ENCODE peak calls at places on chromosomes 13 and 19, in seven cellular contexts. L is right lobe of liver, K is heart left ventricle, C is GM12878, H is transverse colon, U is body of pancreas, T is esophagus squamous epithelium. P is an unnamed sample.

GRCh38 chr13:34943675-34944634 is 1.9 kb downstream of the NBEA start:
- DNase-seq in L (no peak), K (no peak), C (no peak), H (no peak), U (no peak), T (no peak), P (no peak)

GRCh38 chr13:105116966-105117365 is 1418.5 kb downstream of the EFNB2 start:
- DNase-seq in L (no peak), K (no peak), C (no peak), H (no peak), U (no peak), T (no peak), P (no peak)

GRCh38 chr13:80339578-80339840 is 1.4 kb downstream of the SPRY2 start:
- DNase-seq in L (no peak), K (no peak), C (no peak), H (no peak), U (no peak), T (no peak), P (no peak)

GRCh38 chr13:42685762-42686560 is 95.4 kb upstream of the FAM216B start:
- DNase-seq in L (no peak), K (no peak), C (no peak), H (no peak), U (no peak), T (no peak), P (no peak)

GRCh38 chr13:64075543-64076271 is 2660.1 kb upstream of the PCDH20 start:
- DNase-seq in L (no peak), K (no peak), C (no peak), H (no peak), U (no peak), T (no peak), P (no peak)

GRCh38 chr19:47675271-47675670 is 38.0 kb upstream of the EHD2 start:
- DNase-seq in L (no peak), K (no peak), C (no peak), H (no peak), U (no peak), T (no peak), P (no peak)

GRCh38 chr19:51590441-51590840 is 19.4 kb downstream of the ZNF175 start:
- DNase-seq in L (no peak), K (no peak), C (no peak), H (no peak), U (no peak), T (no peak), P (no peak)

GRCh38 chr13:101838305-101838835 is 385.9 kb downstream of the ITGBL1 start:
- DNase-seq in L (no peak), K (no peak), C (no peak), H (no peak), U (no peak), T (no peak), P (no peak)

GRCh38 chr19:53991224-53992113 is at the start of gene CACNG6:
- DNase-seq in L (peak), K (no peak), C (no peak), H (no peak), U (no peak), T (no peak), P (no peak)

GRCh38 chr13:110226051-110226562 is 80.8 kb downstream of the COL4A1 start:
- DNase-seq in L (no peak), K (no peak), C (no peak), H (no peak), U (no peak), T (no peak), P (no peak)

GRCh38 chr19:31255863-31256600 is 93.2 kb downstream of the TSHZ3 start:
- DNase-seq in L (no peak), K (no peak), C (no peak), H (no peak), U (no peak), T (no peak), P (no peak)

GRCh38 chr19:24074720-24075119 is 12.3 kb upstream of the ZNF254 start:
- DNase-seq in L (no peak), K (no peak), C (no peak), H (no peak), U (no peak), T (no peak), P (peak)

GRCh38 chr19:35460608-35461007 is 12.6 kb downstream of the FFAR2 start:
- DNase-seq in L (no peak), K (no peak), C (no peak), H (no peak), U (no peak), T (no peak), P (no peak)

GRCh38 chr19:46639356-46640061 is 3.5 kb upstream of the GNG8 start:
- DNase-seq in L (peak), K (peak), C (no peak), H (peak), U (no peak), T (no peak), P (no peak)

GRCh38 chr19:42204684-42205083 is 12.8 kb downstream of the DEDD2 start:
- DNase-seq in L (no peak), K (peak), C (no peak), H (no peak), U (no peak), T (no peak), P (no peak)

GRCh38 chr13:94950303-94950702 is 238.0 kb upstream of the SOX21 start:
- DNase-seq in L (no peak), K (no peak), C (no peak), H (no peak), U (no peak), T (no peak), P (no peak)

GRCh38 chr13:54733639-54734038 is 1705.0 kb downstream of the OLFM4 start:
- DNase-seq in L (no peak), K (no peak), C (no peak), H (no peak), U (no peak), T (no peak), P (no peak)

GRCh38 chr13:109655206-109655600 is 131.2 kb downstream of the IRS2 start:
- DNase-seq in L (no peak), K (no peak), C (no peak), H (no peak), U (no peak), T (no peak), P (no peak)

GRCh38 chr13:97574926-97575325 is 141.0 kb downstream of the RAP2A start:
- DNase-seq in L (no peak), K (no peak), C (no peak), H (peak), U (no peak), T (no peak), P (no peak)

GRCh38 chr19:5803752-5804515 is 933 bp upstream of the NRTN start:
- DNase-seq in L (peak), K (peak), C (peak), H (peak), U (peak), T (no peak), P (peak)

GRCh38 chr19:29239220-29239776 is 26.3 kb upstream of the UQCRFS1 start:
- DNase-seq in L (no peak), K (no peak), C (no peak), H (no peak), U (no peak), T (no peak), P (no peak)

GRCh38 chr19:17441241-17442135 is 7.0 kb downstream of the TMEM221 start:
- DNase-seq in L (no peak), K (no peak), C (no peak), H (no peak), U (no peak), T (no peak), P (no peak)

GRCh38 chr13:100315522-100315921 is 226.6 kb downstream of the PCCA start:
- DNase-seq in L (no peak), K (no peak), C (no peak), H (no peak), U (no peak), T (no peak), P (no peak)

GRCh38 chr19:7113233-7113632 is 43.7 kb downstream of the ZNF557 start:
- DNase-seq in L (no peak), K (no peak), C (no peak), H (no peak), U (no peak), T (no peak), P (no peak)

GRCh38 chr13:82898625-82899024 is 983.6 kb downstream of the SLITRK1 start:
- DNase-seq in L (no peak), K (no peak), C (no peak), H (no peak), U (no peak), T (no peak), P (no peak)

GRCh38 chr13:77898097-77898496 is 20.5 kb downstream of the EDNRB start:
- DNase-seq in L (no peak), K (no peak), C (peak), H (no peak), U (no peak), T (no peak), P (no peak)

GRCh38 chr13:38763446-38764381 is 76.8 kb downstream of the FREM2 start:
- DNase-seq in L (no peak), K (no peak), C (no peak), H (no peak), U (peak), T (no peak), P (no peak)

GRCh38 chr19:19459707-19460251 is 54.3 kb downstream of the GATAD2A start:
- DNase-seq in L (peak), K (peak), C (no peak), H (peak), U (no peak), T (no peak), P (peak)

GRCh38 chr13:99908129-99908805 is 63.3 kb downstream of the ZIC5 start:
- DNase-seq in L (peak), K (no peak), C (no peak), H (no peak), U (peak), T (no peak), P (no peak)

DNA sequence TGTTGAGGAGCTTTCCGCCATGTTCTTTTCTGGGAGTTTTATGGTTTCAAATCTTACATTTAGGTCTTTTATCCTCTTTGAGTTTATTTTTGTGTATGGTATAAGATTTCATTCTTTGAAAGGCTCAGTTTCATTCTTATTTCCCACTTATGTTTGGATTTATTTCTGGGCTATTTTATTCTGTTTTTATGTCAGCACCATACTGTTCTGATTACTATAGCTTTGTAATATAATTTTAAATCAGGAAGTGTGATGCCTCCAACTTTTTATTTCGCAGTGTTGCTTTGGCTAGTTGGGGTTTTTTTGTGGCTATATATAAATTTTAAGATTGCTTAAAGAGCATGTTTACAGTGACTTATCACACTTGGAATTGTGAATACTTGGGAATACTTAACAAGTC is 135.1 kb downstream of the SIPA1L3 start:
- DNase-seq in L (no peak), K (no peak), C (no peak), H (no peak), U (no peak), T (no peak), P (no peak)
- TF ChIP-seq POLR2A in L (no peak), K (no peak), C (no peak), H (no peak), U (no peak), T (no peak), P (no peak)

DNA sequence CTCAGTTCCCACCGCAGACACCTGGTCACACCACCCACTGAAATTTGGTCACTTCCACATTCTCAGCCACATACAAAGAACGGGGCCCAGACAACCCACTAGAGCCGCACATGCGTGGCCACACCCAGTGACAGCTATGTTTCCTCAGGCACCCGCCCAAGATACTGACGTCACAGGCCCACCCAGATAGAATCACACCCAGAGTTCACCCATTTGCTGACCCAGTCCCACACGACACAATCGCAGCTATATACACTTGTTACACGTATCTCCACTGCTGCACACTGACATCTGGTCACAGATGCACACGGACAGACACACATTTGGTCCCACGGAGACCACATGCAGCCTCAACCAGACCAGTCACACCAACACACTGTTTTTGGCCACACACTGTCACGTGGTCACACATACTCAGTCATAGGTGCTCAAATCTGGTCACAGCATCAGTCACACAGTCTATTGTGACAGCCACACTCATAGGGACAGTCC is 2.9 kb downstream of the NUMBL start:
- DNase-seq in L (no peak), K (peak), C (peak), H (peak), U (peak), T (no peak), P (peak)
- H3K4me3 ChIP-seq in L (no peak), K (peak), C (no peak), H (no peak), U (no peak), T (no peak), P (no peak)

DNA sequence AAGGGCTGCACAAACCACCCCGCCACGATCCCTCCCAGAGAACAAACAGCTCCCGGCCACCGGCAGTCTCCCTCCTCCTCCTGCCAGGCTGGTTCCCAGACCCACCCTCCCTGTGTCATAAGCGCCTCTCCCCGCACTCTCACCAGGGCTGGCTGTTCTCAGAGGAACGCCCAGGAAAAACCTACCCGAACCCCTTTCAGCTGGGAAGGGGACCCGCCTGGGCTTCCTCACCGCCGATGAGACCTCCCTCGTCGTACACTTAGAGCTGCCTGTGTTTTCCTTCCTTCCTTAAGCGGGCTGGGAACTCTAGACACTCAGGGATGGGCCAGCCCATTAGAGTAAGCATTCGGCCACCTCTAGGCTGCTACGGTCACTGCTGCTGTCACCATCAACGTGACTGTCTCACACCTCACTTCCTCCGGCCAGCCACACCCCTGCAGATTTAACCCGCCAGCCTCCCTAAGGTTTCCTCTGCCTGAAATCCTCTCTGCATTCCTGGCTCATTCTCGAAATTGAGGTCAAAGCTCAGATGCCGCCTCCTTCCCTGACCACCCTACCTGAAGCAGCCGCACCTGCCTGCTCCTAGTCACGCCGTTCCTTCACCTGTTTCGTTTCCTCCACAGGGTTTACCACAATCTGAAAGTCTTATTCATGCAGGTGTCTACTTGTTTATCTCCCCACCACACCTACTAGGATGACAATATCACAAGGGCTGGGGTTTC is 6.3 kb upstream of the RDH13 start:
- DNase-seq in L (no peak), K (peak), C (no peak), H (peak), U (peak), T (no peak), P (no peak)
- TF ChIP-seq POLR2A in L (no peak), K (no peak), C (no peak), H (peak), U (peak), T (no peak), P (no peak)

GRCh38 chr13:27794921-27795717 is 2.8 kb downstream of the GSX1 start:
- DNase-seq in L (no peak), K (no peak), C (no peak), H (no peak), U (no peak), T (no peak), P (no peak)
- H3K4me3 ChIP-seq in L (no peak), K (no peak), C (no peak), H (no peak), U (no peak), T (no peak), P (no peak)

DNA sequence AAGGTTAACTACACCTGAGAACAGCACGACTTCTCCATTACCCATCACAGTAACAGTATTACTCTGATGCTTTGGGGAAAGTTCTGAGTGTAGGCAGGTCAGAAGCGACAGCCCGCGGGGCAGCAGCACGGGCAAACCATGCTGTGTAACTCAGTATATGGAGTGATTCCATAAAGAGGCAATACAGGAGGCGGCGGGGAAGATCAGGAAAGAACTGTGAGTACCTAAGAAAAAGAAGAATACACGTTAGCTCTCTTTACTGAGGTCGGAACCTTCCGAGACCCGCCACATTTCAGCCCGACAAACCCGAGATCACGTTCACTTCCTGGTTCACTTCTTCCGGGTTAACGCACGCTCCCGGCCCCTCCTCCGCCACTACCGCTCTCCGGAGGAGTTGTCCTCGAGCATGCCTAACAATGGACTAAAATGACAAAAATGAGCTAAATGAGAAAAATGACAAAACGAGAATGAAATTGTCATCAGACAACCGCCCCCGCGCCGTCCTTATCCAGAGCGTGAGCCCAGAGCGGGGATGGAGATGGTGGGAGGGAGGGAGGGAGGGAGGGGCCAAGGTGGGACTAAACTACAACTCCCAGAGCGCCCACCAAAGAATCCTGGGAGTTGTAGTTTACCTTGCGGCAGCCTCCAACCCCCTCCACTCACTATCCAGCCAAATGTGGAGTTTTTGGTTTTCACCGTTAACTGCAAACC is at the start of gene MTRF1:
- DNase-seq in L (peak), K (peak), C (peak), H (peak), U (peak), T (peak), P (peak)
- TF ChIP-seq POLR2A in L (peak), K (no peak), C (peak), H (peak), U (no peak), T (no peak), P (no peak)